ENCODE peak calls at places on chromosomes 3 and 15, in nine cellular contexts. L is mucosa of descending colon; B is GM19239; M is CD8-positive, alpha-beta T cell; C is effector memory CD4-positive, alpha-beta T cell; D is D721Med; Q is NCI-H2227 treated with DMSO at 0.1 percent for 48 hours; I is choroid plexus epithelial cell; H is hepatic stellate cell. O is an unnamed sample.

GRCh38 chr15:37900286-37901221 is 33.9 kb upstream of the TMCO5A start:
- DNase-seq in L (no peak), B (no peak), M (no peak), C (no peak), D (no peak), Q (no peak), I (peak; percentile 89), H (peak; percentile 16), O (peak; percentile 56)

GRCh38 chr3:122989856-122990575 is 37.5 kb downstream of the SEMA5B start:
- DNase-seq in L (no peak), B (no peak), M (no peak), C (no peak), D (no peak), Q (no peak), I (no peak), H (no peak), O (no peak)

GRCh38 chr3:190088890-190089289 is 31.8 kb downstream of the P3H2 start:
- DNase-seq in L (no peak), B (no peak), M (no peak), C (no peak), D (no peak), Q (no peak), I (peak; percentile 36), H (no peak), O (no peak)

GRCh38 chr3:195253981-195254432 is 17.0 kb downstream of the XXYLT1 start:
- DNase-seq in L (no peak), B (no peak), M (no peak), C (no peak), D (no peak), Q (no peak), I (no peak), H (no peak), O (no peak)

GRCh38 chr15:57415559-57415958 is 39.3 kb downstream of the CGNL1 start:
- DNase-seq in L (no peak), B (no peak), M (no peak), C (no peak), D (no peak), Q (no peak), I (no peak), H (no peak), O (no peak)

GRCh38 chr3:77825045-77825827 is 785.3 kb downstream of the ROBO2 start:
- DNase-seq in L (peak; percentile 55), B (no peak), M (no peak), C (no peak), D (no peak), Q (no peak), I (peak; percentile 88), H (peak; percentile 47), O (peak; percentile 17)

GRCh38 chr3:123883656-123884257 is 375 bp downstream of the MYLK start:
- DNase-seq in L (peak; percentile 53), B (no peak), M (no peak), C (no peak), D (no peak), Q (no peak), I (peak; percentile 8), H (peak; percentile 16), O (peak; percentile 37)

GRCh38 chr15:60673918-60674558 is 195.1 kb upstream of the ICE2 start:
- DNase-seq in L (no peak), B (no peak), M (no peak), C (no peak), D (no peak), Q (no peak), I (peak; percentile 90), H (peak; percentile 38), O (peak; percentile 86)

GRCh38 chr15:39728844-39729243 is 53.8 kb downstream of the FSIP1 start:
- DNase-seq in L (no peak), B (no peak), M (no peak), C (no peak), D (no peak), Q (no peak), I (peak; percentile 28), H (no peak), O (no peak)

GRCh38 chr3:155352900-155353490 is 59.5 kb upstream of the STRIT1 start:
- DNase-seq in L (no peak), B (peak; percentile 4), M (no peak), C (no peak), D (no peak), Q (peak; percentile 35), I (peak; percentile 66), H (no peak), O (peak; percentile 44)

GRCh38 chr3:12759693-12760565 is 870 bp upstream of the TMEM40 start:
- DNase-seq in L (no peak), B (no peak), M (no peak), C (no peak), D (no peak), Q (no peak), I (no peak), H (no peak), O (no peak)

GRCh38 chr3:41236198-41236597 is 36.9 kb downstream of the CTNNB1 start:
- DNase-seq in L (no peak), B (no peak), M (no peak), C (no peak), D (no peak), Q (no peak), I (no peak), H (no peak), O (no peak)

GRCh38 chr3:45272828-45273470 is 46.9 kb upstream of the TMEM158 start:
- DNase-seq in L (no peak), B (no peak), M (no peak), C (no peak), D (no peak), Q (no peak), I (no peak), H (no peak), O (no peak)

GRCh38 chr15:82856397-82857170 is 47.2 kb downstream of the WHAMM start:
- DNase-seq in L (no peak), B (no peak), M (no peak), C (no peak), D (no peak), Q (no peak), I (no peak), H (no peak), O (no peak)

GRCh38 chr15:60444289-60444912 is 34.5 kb downstream of the ICE2 start:
- DNase-seq in L (no peak), B (no peak), M (no peak), C (no peak), D (no peak), Q (no peak), I (peak; percentile 61), H (no peak), O (peak; percentile 58)

GRCh38 chr15:27714675-27715074 is 384.4 kb downstream of the OCA2 start:
- DNase-seq in L (no peak), B (no peak), M (no peak), C (no peak), D (no peak), Q (no peak), I (no peak), H (no peak), O (no peak)

GRCh38 chr3:112604536-112604935 is 36.4 kb downstream of the CCDC80 start:
- DNase-seq in L (no peak), B (no peak), M (no peak), C (no peak), D (no peak), Q (no peak), I (peak; percentile 97), H (peak; percentile 38), O (peak; percentile 47)

GRCh38 chr15:52464478-52464877 is 64.2 kb downstream of the MYO5A start:
- DNase-seq in L (no peak), B (peak; percentile 41), M (no peak), C (no peak), D (no peak), Q (no peak), I (no peak), H (no peak), O (no peak)

GRCh38 chr3:13581485-13582365 is 32.8 kb downstream of the FBLN2 start:
- DNase-seq in L (peak; percentile 42), B (no peak), M (no peak), C (no peak), D (no peak), Q (no peak), I (peak; percentile 87), H (no peak), O (peak; percentile 52)

GRCh38 chr3:169498336-169498735 is 165.2 kb downstream of the MECOM start:
- DNase-seq in L (no peak), B (no peak), M (no peak), C (no peak), D (no peak), Q (no peak), I (peak; percentile 18), H (no peak), O (no peak)

GRCh38 chr3:112672716-112673506 is 32.0 kb upstream of the CCDC80 start:
- DNase-seq in L (no peak), B (no peak), M (no peak), C (no peak), D (no peak), Q (no peak), I (no peak), H (no peak), O (no peak)

GRCh38 chr15:40875996-40876740 is 2.1 kb upstream of the RHOV start:
- DNase-seq in L (peak; percentile 28), B (no peak), M (no peak), C (no peak), D (no peak), Q (no peak), I (peak; percentile 16), H (no peak), O (no peak)

GRCh38 chr3:184636774-184637316 is 75.0 kb downstream of the MAGEF1 start:
- DNase-seq in L (no peak), B (no peak), M (peak; percentile 19), C (no peak), D (no peak), Q (no peak), I (peak; percentile 65), H (peak; percentile 66), O (peak; percentile 68)

GRCh38 chr15:92811514-92811913 is 88.6 kb upstream of the CHD2 start:
- DNase-seq in L (no peak), B (no peak), M (no peak), C (no peak), D (no peak), Q (peak; percentile 44), I (no peak), H (no peak), O (no peak)

GRCh38 chr3:52203701-52204100 is 5.7 kb downstream of the ALAS1 start:
- DNase-seq in L (no peak), B (no peak), M (no peak), C (no peak), D (no peak), Q (no peak), I (no peak), H (no peak), O (no peak)

GRCh38 chr3:111782943-111783342 is 76.1 kb upstream of the PHLDB2 start:
- DNase-seq in L (no peak), B (no peak), M (no peak), C (no peak), D (no peak), Q (no peak), I (no peak), H (no peak), O (no peak)

GRCh38 chr15:45457641-45458539 is 64.7 kb downstream of the SLC30A4 start:
- DNase-seq in L (no peak), B (peak; percentile 48), M (peak; percentile 85), C (peak; percentile 75), D (peak; percentile 53), Q (peak; percentile 82), I (peak; percentile 84), H (peak; percentile 65), O (peak; percentile 65)

GRCh38 chr3:71942432-71942831 is 157.5 kb upstream of the PROK2 start:
- DNase-seq in L (no peak), B (no peak), M (no peak), C (no peak), D (no peak), Q (no peak), I (no peak), H (no peak), O (no peak)

GRCh38 chr3:69499899-69500316 is 114.0 kb upstream of the FRMD4B start:
- DNase-seq in L (peak; percentile 58), B (no peak), M (no peak), C (no peak), D (no peak), Q (no peak), I (peak; percentile 50), H (no peak), O (peak; percentile 38)

GRCh38 chr3:9809239-9809614 is 835 bp upstream of the TTLL3 start:
- DNase-seq in L (no peak), B (no peak), M (no peak), C (no peak), D (no peak), Q (no peak), I (no peak), H (no peak), O (no peak)

GRCh38 chr3:105997800-105998526 is 129.2 kb upstream of the CBLB start:
- DNase-seq in L (no peak), B (no peak), M (no peak), C (no peak), D (no peak), Q (no peak), I (peak; percentile 97), H (peak; percentile 28), O (peak; percentile 81)